ENCODE peak calls at places on chromosome 1, in seven cellular contexts. One of them, this sample, is unnamed. For H3K4me1, the result is how much of the 10 kb centered on the place peaks cover.

GRCh38 chr1:84810343-84810742 is 82.7 kb downstream of the LPAR3 start:
- DNase-seq in endothelial cell of umbilical vein: no peak
- DNase-seq in body of pancreas: no peak
- DNase-seq in transverse colon: no peak
- DNase-seq in spleen: no peak
- DNase-seq in IMR-90: no peak
- DNase-seq in prostate gland: no peak
- DNase-seq in this sample: no peak

GRCh38 chr1:24107462-24108225 is 4.3 kb downstream of the MYOM3 start:
- DNase-seq in endothelial cell of umbilical vein: peak
- DNase-seq in body of pancreas: no peak
- DNase-seq in transverse colon: peak
- DNase-seq in spleen: peak
- DNase-seq in IMR-90: peak
- DNase-seq in prostate gland: no peak
- DNase-seq in this sample: no peak

GRCh38 chr1:41660570-41661427 is 176.3 kb upstream of the EDN2 start:
- DNase-seq in endothelial cell of umbilical vein: no peak
- DNase-seq in body of pancreas: no peak
- DNase-seq in transverse colon: no peak
- DNase-seq in spleen: no peak
- DNase-seq in IMR-90: no peak
- DNase-seq in prostate gland: no peak
- DNase-seq in this sample: no peak

GRCh38 chr1:27137022-27137542 is 17.8 kb downstream of the SLC9A1 start:
- DNase-seq in endothelial cell of umbilical vein: no peak
- DNase-seq in body of pancreas: no peak
- DNase-seq in transverse colon: peak
- DNase-seq in spleen: peak
- DNase-seq in IMR-90: no peak
- DNase-seq in prostate gland: no peak
- DNase-seq in this sample: no peak

GRCh38 chr1:23592209-23592905 is 33.1 kb upstream of the ID3 start:
- DNase-seq in endothelial cell of umbilical vein: no peak
- DNase-seq in body of pancreas: no peak
- DNase-seq in transverse colon: no peak
- DNase-seq in spleen: no peak
- DNase-seq in IMR-90: no peak
- DNase-seq in prostate gland: peak
- DNase-seq in this sample: no peak

GRCh38 chr1:185152187-185152767 is 4.5 kb downstream of the TRMT1L start:
- DNase-seq in endothelial cell of umbilical vein: no peak
- DNase-seq in body of pancreas: no peak
- DNase-seq in transverse colon: no peak
- DNase-seq in spleen: no peak
- DNase-seq in IMR-90: no peak
- DNase-seq in prostate gland: no peak
- DNase-seq in this sample: no peak

GRCh38 chr1:215023151-215023832 is 59.2 kb upstream of the KCNK2 start:
- DNase-seq in endothelial cell of umbilical vein: no peak
- DNase-seq in body of pancreas: no peak
- DNase-seq in transverse colon: no peak
- DNase-seq in spleen: no peak
- DNase-seq in IMR-90: peak
- DNase-seq in prostate gland: no peak
- DNase-seq in this sample: no peak

GRCh38 chr1:233993651-233994050 is 89.2 kb downstream of the SLC35F3 start:
- DNase-seq in endothelial cell of umbilical vein: no peak
- DNase-seq in body of pancreas: no peak
- DNase-seq in transverse colon: no peak
- DNase-seq in spleen: no peak
- DNase-seq in IMR-90: no peak
- DNase-seq in prostate gland: no peak
- DNase-seq in this sample: no peak

GRCh38 chr1:225735252-225736149 is 42.1 kb upstream of the SRP9 start:
- DNase-seq in endothelial cell of umbilical vein: peak
- DNase-seq in body of pancreas: peak
- DNase-seq in transverse colon: peak
- DNase-seq in spleen: no peak
- DNase-seq in IMR-90: peak
- DNase-seq in prostate gland: peak
- DNase-seq in this sample: peak

GRCh38 chr1:229270547-229271447 is at the start of gene RAB4A:
- DNase-seq in endothelial cell of umbilical vein: peak
- DNase-seq in body of pancreas: peak
- DNase-seq in transverse colon: peak
- DNase-seq in spleen: peak
- DNase-seq in IMR-90: peak
- DNase-seq in prostate gland: peak
- DNase-seq in this sample: peak

GRCh38 chr1:218660678-218661053 is 315.5 kb downstream of the TGFB2 start:
- DNase-seq in endothelial cell of umbilical vein: peak
- DNase-seq in body of pancreas: no peak
- DNase-seq in transverse colon: no peak
- DNase-seq in spleen: no peak
- DNase-seq in IMR-90: peak
- DNase-seq in prostate gland: no peak
- DNase-seq in this sample: no peak

GRCh38 chr1:103025858-103026409 is 82.4 kb downstream of the COL11A1 start:
- DNase-seq in endothelial cell of umbilical vein: no peak
- DNase-seq in body of pancreas: no peak
- DNase-seq in transverse colon: no peak
- DNase-seq in spleen: no peak
- DNase-seq in IMR-90: no peak
- DNase-seq in prostate gland: no peak
- DNase-seq in this sample: no peak

GRCh38 chr1:211713231-211713630 is 37.8 kb upstream of the NEK2 start:
- DNase-seq in endothelial cell of umbilical vein: no peak
- DNase-seq in body of pancreas: no peak
- DNase-seq in transverse colon: no peak
- DNase-seq in spleen: no peak
- DNase-seq in IMR-90: no peak
- DNase-seq in prostate gland: no peak
- DNase-seq in this sample: no peak

GRCh38 chr1:27413004-27413403 is 20.6 kb downstream of the GPR3 start:
- DNase-seq in endothelial cell of umbilical vein: no peak
- DNase-seq in body of pancreas: no peak
- DNase-seq in transverse colon: no peak
- DNase-seq in spleen: no peak
- DNase-seq in IMR-90: no peak
- DNase-seq in prostate gland: peak
- DNase-seq in this sample: no peak

GRCh38 chr1:16372535-16373340 is 5.7 kb downstream of the SZRD1 start:
- DNase-seq in endothelial cell of umbilical vein: no peak
- DNase-seq in body of pancreas: no peak
- DNase-seq in transverse colon: no peak
- DNase-seq in spleen: no peak
- DNase-seq in IMR-90: peak
- DNase-seq in prostate gland: no peak
- DNase-seq in this sample: no peak

GRCh38 chr1:16376971-16377370 is 9.9 kb downstream of the SZRD1 start:
- DNase-seq in endothelial cell of umbilical vein: no peak
- DNase-seq in body of pancreas: no peak
- DNase-seq in transverse colon: no peak
- DNase-seq in spleen: no peak
- DNase-seq in IMR-90: no peak
- DNase-seq in prostate gland: no peak
- DNase-seq in this sample: no peak

GRCh38 chr1:16374266-16374665 is 7.2 kb downstream of the SZRD1 start:
- DNase-seq in endothelial cell of umbilical vein: no peak
- DNase-seq in body of pancreas: no peak
- DNase-seq in transverse colon: no peak
- DNase-seq in spleen: no peak
- DNase-seq in IMR-90: no peak
- DNase-seq in prostate gland: no peak
- DNase-seq in this sample: no peak

GRCh38 chr1:16378443-16378842 is 11.4 kb downstream of the SZRD1 start:
- DNase-seq in endothelial cell of umbilical vein: no peak
- DNase-seq in body of pancreas: no peak
- DNase-seq in transverse colon: no peak
- DNase-seq in spleen: no peak
- DNase-seq in IMR-90: no peak
- DNase-seq in prostate gland: no peak
- DNase-seq in this sample: no peak

GRCh38 chr1:16375521-16376359 is 8.7 kb downstream of the SZRD1 start:
- DNase-seq in endothelial cell of umbilical vein: peak
- DNase-seq in body of pancreas: no peak
- DNase-seq in transverse colon: no peak
- DNase-seq in spleen: peak
- DNase-seq in IMR-90: peak
- DNase-seq in prostate gland: no peak
- DNase-seq in this sample: no peak
- H3K4me1 ChIP-seq in endothelial cell of umbilical vein: half or more
- H3K4me1 ChIP-seq in body of pancreas: half or more
- H3K4me1 ChIP-seq in transverse colon: under half
- H3K4me1 ChIP-seq in spleen: half or more
- H3K4me1 ChIP-seq in IMR-90: under half
- H3K4me1 ChIP-seq in prostate gland: under half
- H3K4me1 ChIP-seq in this sample: under half

GRCh38 chr1:82091729-82092128 is 291.0 kb downstream of the ADGRL2 start:
- DNase-seq in endothelial cell of umbilical vein: no peak
- DNase-seq in body of pancreas: no peak
- DNase-seq in transverse colon: no peak
- DNase-seq in spleen: no peak
- DNase-seq in IMR-90: no peak
- DNase-seq in prostate gland: no peak
- DNase-seq in this sample: no peak

GRCh38 chr1:82094136-82094535 is 293.4 kb downstream of the ADGRL2 start:
- DNase-seq in endothelial cell of umbilical vein: no peak
- DNase-seq in body of pancreas: no peak
- DNase-seq in transverse colon: no peak
- DNase-seq in spleen: no peak
- DNase-seq in IMR-90: no peak
- DNase-seq in prostate gland: no peak
- DNase-seq in this sample: no peak

GRCh38 chr1:82086739-82087138 is 286.0 kb downstream of the ADGRL2 start:
- DNase-seq in endothelial cell of umbilical vein: no peak
- DNase-seq in body of pancreas: no peak
- DNase-seq in transverse colon: no peak
- DNase-seq in spleen: no peak
- DNase-seq in IMR-90: no peak
- DNase-seq in prostate gland: no peak
- DNase-seq in this sample: no peak

GRCh38 chr1:82091274-82091673 is 290.5 kb downstream of the ADGRL2 start:
- DNase-seq in endothelial cell of umbilical vein: no peak
- DNase-seq in body of pancreas: no peak
- DNase-seq in transverse colon: no peak
- DNase-seq in spleen: no peak
- DNase-seq in IMR-90: no peak
- DNase-seq in prostate gland: no peak
- DNase-seq in this sample: no peak

GRCh38 chr1:82090104-82090503 is 289.4 kb downstream of the ADGRL2 start:
- DNase-seq in endothelial cell of umbilical vein: peak
- DNase-seq in body of pancreas: no peak
- DNase-seq in transverse colon: no peak
- DNase-seq in spleen: no peak
- DNase-seq in IMR-90: no peak
- DNase-seq in prostate gland: no peak
- DNase-seq in this sample: no peak
- TF ChIP-seq CTCF in endothelial cell of umbilical vein: peak
- TF ChIP-seq CTCF in body of pancreas: no peak
- TF ChIP-seq CTCF in transverse colon: no peak
- TF ChIP-seq CTCF in spleen: no peak
- TF ChIP-seq CTCF in IMR-90: peak
- TF ChIP-seq CTCF in prostate gland: peak
- TF ChIP-seq CTCF in this sample: no peak

GRCh38 chr1:108747898-108748297 is 1.4 kb downstream of the STXBP3 start:
- DNase-seq in endothelial cell of umbilical vein: peak
- DNase-seq in body of pancreas: no peak
- DNase-seq in transverse colon: no peak
- DNase-seq in spleen: no peak
- DNase-seq in IMR-90: no peak
- DNase-seq in prostate gland: no peak
- DNase-seq in this sample: no peak

GRCh38 chr1:108749081-108749480 is 2.6 kb downstream of the STXBP3 start:
- DNase-seq in endothelial cell of umbilical vein: no peak
- DNase-seq in body of pancreas: no peak
- DNase-seq in transverse colon: no peak
- DNase-seq in spleen: no peak
- DNase-seq in IMR-90: no peak
- DNase-seq in prostate gland: no peak
- DNase-seq in this sample: no peak

GRCh38 chr1:108746382-108747127 is at the start of gene STXBP3:
- DNase-seq in endothelial cell of umbilical vein: peak
- DNase-seq in body of pancreas: peak
- DNase-seq in transverse colon: peak
- DNase-seq in spleen: peak
- DNase-seq in IMR-90: peak
- DNase-seq in prostate gland: peak
- DNase-seq in this sample: peak

GRCh38 chr1:108745980-108746381 is 493 bp upstream of the STXBP3 start:
- DNase-seq in endothelial cell of umbilical vein: no peak
- DNase-seq in body of pancreas: no peak
- DNase-seq in transverse colon: no peak
- DNase-seq in spleen: no peak
- DNase-seq in IMR-90: no peak
- DNase-seq in prostate gland: no peak
- DNase-seq in this sample: no peak

GRCh38 chr1:108747128-108747827 is 804 bp downstream of the STXBP3 start:
- DNase-seq in endothelial cell of umbilical vein: peak
- DNase-seq in body of pancreas: peak
- DNase-seq in transverse colon: peak
- DNase-seq in spleen: peak
- DNase-seq in IMR-90: peak
- DNase-seq in prostate gland: peak
- DNase-seq in this sample: peak
- TF ChIP-seq POLR2A in endothelial cell of umbilical vein: no peak
- TF ChIP-seq POLR2A in body of pancreas: no peak
- TF ChIP-seq POLR2A in transverse colon: no peak
- TF ChIP-seq POLR2A in spleen: no peak
- TF ChIP-seq POLR2A in IMR-90: peak
- TF ChIP-seq POLR2A in prostate gland: peak
- TF ChIP-seq POLR2A in this sample: no peak

DNA sequence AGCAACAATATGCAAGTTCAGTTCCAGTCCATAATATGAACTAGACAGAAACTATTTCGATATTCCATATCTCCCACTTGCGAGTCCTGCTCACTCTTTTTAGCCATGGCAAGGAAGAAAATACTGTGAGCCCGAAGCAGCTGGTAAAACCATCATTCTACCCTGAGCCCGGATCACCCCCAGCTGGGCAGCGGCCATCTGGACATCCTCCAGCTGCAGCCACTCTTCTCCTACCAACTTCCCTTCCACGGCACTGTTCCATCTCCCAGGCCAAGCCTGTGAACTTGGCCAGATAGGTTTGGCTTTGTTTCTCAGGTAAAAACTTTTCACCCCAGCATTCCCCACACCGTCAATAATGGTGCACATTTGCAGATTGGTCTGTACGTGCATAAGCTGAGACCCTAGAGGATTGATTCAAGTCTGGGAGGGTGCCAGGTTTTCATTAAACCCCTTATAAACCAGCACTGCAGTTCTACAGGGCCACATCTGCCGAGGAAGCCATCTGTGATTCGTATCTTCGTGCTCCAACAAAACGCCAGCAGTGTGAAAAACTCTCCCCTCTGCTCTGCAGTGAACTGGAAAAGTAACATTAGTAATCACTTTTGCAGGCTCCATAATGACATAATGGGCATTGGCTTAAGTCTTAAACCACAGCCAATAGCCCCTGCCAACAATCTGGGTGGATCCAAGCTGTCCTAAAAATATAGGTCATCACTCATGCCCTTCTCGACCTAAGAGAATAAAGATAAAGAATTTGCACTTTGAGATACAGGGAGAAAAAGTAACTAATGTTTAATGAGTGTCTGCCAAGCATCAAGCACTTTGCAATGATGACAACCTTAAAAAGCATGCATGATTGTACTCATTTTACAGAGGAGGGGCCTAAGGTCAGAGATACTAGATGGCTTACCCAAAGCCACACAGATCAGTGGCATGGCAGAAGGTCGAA is 205.1 kb downstream of the PLPP3 start:
- DNase-seq in endothelial cell of umbilical vein: no peak
- DNase-seq in body of pancreas: no peak
- DNase-seq in transverse colon: no peak
- DNase-seq in spleen: no peak
- DNase-seq in IMR-90: peak
- DNase-seq in prostate gland: no peak
- DNase-seq in this sample: no peak
- H3K4me1 ChIP-seq in endothelial cell of umbilical vein: under half
- H3K4me1 ChIP-seq in body of pancreas: under half
- H3K4me1 ChIP-seq in transverse colon: under half
- H3K4me1 ChIP-seq in spleen: under half
- H3K4me1 ChIP-seq in IMR-90: under half
- H3K4me1 ChIP-seq in prostate gland: under half
- H3K4me1 ChIP-seq in this sample: under half

This sample was measured in uterus.